ENCODE peak calls at places on chromosomes 6 and 20, in six cellular contexts. One of them, this sample, is unnamed.

GRCh38 chr6:75922226-75922625 is 150.2 kb downstream of the IMPG1 start:
- DNase-seq in cerebellar cortex: no peak
- DNase-seq in AG20443: no peak
- DNase-seq in Right ventricle myocardium superior: no peak
- DNase-seq in naive B cell: no peak
- DNase-seq in dorsolateral prefrontal cortex: no peak
- DNase-seq in this sample: no peak

GRCh38 chr6:88360203-88360797 is 194.2 kb upstream of the CNR1 start:
- DNase-seq in naive B cell: no peak
- DNase-seq in dorsolateral prefrontal cortex: no peak
- DNase-seq in AG20443: peak; percentile 51
- DNase-seq in cerebellar cortex: no peak
- DNase-seq in Right ventricle myocardium superior: no peak
- DNase-seq in this sample: no peak

GRCh38 chr6:28090902-28091586 is 10.7 kb downstream of the ZNF165 start:
- DNase-seq in dorsolateral prefrontal cortex: no peak
- DNase-seq in Right ventricle myocardium superior: peak; percentile 60
- DNase-seq in naive B cell: no peak
- DNase-seq in AG20443: peak; percentile 62
- DNase-seq in cerebellar cortex: no peak
- DNase-seq in this sample: peak; percentile 13

GRCh38 chr6:138769102-138769676 is 4.4 kb upstream of the CCDC28A start:
- DNase-seq in AG20443: no peak
- DNase-seq in cerebellar cortex: no peak
- DNase-seq in naive B cell: no peak
- DNase-seq in Right ventricle myocardium superior: no peak
- DNase-seq in dorsolateral prefrontal cortex: no peak
- DNase-seq in this sample: no peak

GRCh38 chr6:159493888-159494632 is 199.0 kb downstream of the SOD2 start:
- DNase-seq in cerebellar cortex: no peak
- DNase-seq in dorsolateral prefrontal cortex: no peak
- DNase-seq in AG20443: no peak
- DNase-seq in Right ventricle myocardium superior: no peak
- DNase-seq in naive B cell: no peak
- DNase-seq in this sample: no peak

GRCh38 chr6:129312865-129313264 is 397.1 kb downstream of the ARHGAP18 start:
- DNase-seq in dorsolateral prefrontal cortex: no peak
- DNase-seq in AG20443: peak; percentile 86
- DNase-seq in naive B cell: no peak
- DNase-seq in Right ventricle myocardium superior: no peak
- DNase-seq in cerebellar cortex: peak; percentile 19
- DNase-seq in this sample: peak; percentile 78

GRCh38 chr6:145155873-145156782 is 579.2 kb downstream of the EPM2A start:
- DNase-seq in cerebellar cortex: no peak
- DNase-seq in Right ventricle myocardium superior: no peak
- DNase-seq in AG20443: no peak
- DNase-seq in dorsolateral prefrontal cortex: no peak
- DNase-seq in naive B cell: no peak
- DNase-seq in this sample: no peak

GRCh38 chr6:17962436-17963031 is 24.9 kb downstream of the KIF13A start:
- DNase-seq in Right ventricle myocardium superior: peak; percentile 85
- DNase-seq in naive B cell: no peak
- DNase-seq in dorsolateral prefrontal cortex: no peak
- DNase-seq in AG20443: peak; percentile 97
- DNase-seq in cerebellar cortex: peak; percentile 57
- DNase-seq in this sample: peak; percentile 92

GRCh38 chr6:15941168-15941567 is 187.7 kb upstream of the MYLIP start:
- DNase-seq in Right ventricle myocardium superior: no peak
- DNase-seq in AG20443: no peak
- DNase-seq in dorsolateral prefrontal cortex: no peak
- DNase-seq in cerebellar cortex: no peak
- DNase-seq in naive B cell: no peak
- DNase-seq in this sample: no peak

GRCh38 chr20:23668477-23668951 is 20.3 kb downstream of the CST4 start:
- DNase-seq in dorsolateral prefrontal cortex: peak; percentile 50
- DNase-seq in naive B cell: peak; percentile 23
- DNase-seq in Right ventricle myocardium superior: no peak
- DNase-seq in AG20443: peak; percentile 79
- DNase-seq in cerebellar cortex: peak; percentile 44
- DNase-seq in this sample: peak; percentile 77

GRCh38 chr6:156017838-156018237 is 562.2 kb upstream of the NOX3 start:
- DNase-seq in AG20443: peak; percentile 13
- DNase-seq in naive B cell: no peak
- DNase-seq in Right ventricle myocardium superior: no peak
- DNase-seq in dorsolateral prefrontal cortex: no peak
- DNase-seq in cerebellar cortex: no peak
- DNase-seq in this sample: no peak